ENCODE peak calls at places on chromosome 2, in ten cellular contexts. B is AG10803; J is stimulated activated CD4-positive, alpha-beta T cell treated with anti-CD3 and anti-CD28 coated beads, Interleukin-12 subunit alpha, Interleukin-12 subunit beta, amount 100 ng/mL, for 4 hours; V is neural crest cell; I is activated CD4-positive, CD25-positive, alpha-beta regulatory T cell; K is NT2/D1; D is CD4-positive, CD25-positive, alpha-beta regulatory T cell; H is fibroblast of gingiva; C is H7; T is T1000. G is an unnamed sample.

GRCh38 chr2:68423966-68424650 is 43.0 kb downstream of the FBXO48 start:
- DNase-seq in B (no peak), J (no peak), V (no peak), I (no peak), K (no peak), D (no peak), H (no peak), C (no peak), T (no peak), G (no peak)

GRCh38 chr2:199431748-199432213 is 26.0 kb downstream of the SATB2 start:
- DNase-seq in B (no peak), J (no peak), V (no peak), I (no peak), K (no peak), D (no peak), H (no peak), C (peak; percentile 12), T (no peak), G (no peak)

GRCh38 chr2:186349508-186349907 is 136.6 kb upstream of the ZC3H15 start:
- DNase-seq in B (peak; percentile 65), J (no peak), V (no peak), I (no peak), K (no peak), D (no peak), H (peak; percentile 85), C (no peak), T (no peak), G (peak; percentile 32)

GRCh38 chr2:38497670-38498037 is 105.1 kb downstream of the HNRNPLL start:
- DNase-seq in B (no peak), J (no peak), V (no peak), I (no peak), K (no peak), D (no peak), H (no peak), C (no peak), T (no peak), G (no peak)

GRCh38 chr2:100173907-100174525 is 31.6 kb upstream of the AFF3 start:
- DNase-seq in B (peak; percentile 72), J (no peak), V (no peak), I (no peak), K (no peak), D (no peak), H (no peak), C (no peak), T (no peak), G (no peak)

GRCh38 chr2:211113294-211114175 is 557.1 kb downstream of the CPS1 start:
- DNase-seq in B (no peak), J (no peak), V (no peak), I (no peak), K (no peak), D (no peak), H (no peak), C (no peak), T (no peak), G (no peak)

GRCh38 chr2:56687169-56687568 is 503.4 kb downstream of the CCDC85A start:
- DNase-seq in B (no peak), J (no peak), V (no peak), I (no peak), K (no peak), D (no peak), H (no peak), C (no peak), T (no peak), G (no peak)

GRCh38 chr2:192151848-192152247 is 42.9 kb downstream of the TMEFF2 start:
- DNase-seq in B (peak; percentile 80), J (no peak), V (no peak), I (no peak), K (no peak), D (no peak), H (no peak), C (no peak), T (no peak), G (peak; percentile 12)

GRCh38 chr2:25851740-25852503 is 26.4 kb downstream of the ASXL2 start:
- DNase-seq in B (peak; percentile 88), J (peak; percentile 4), V (no peak), I (no peak), K (no peak), D (peak; percentile 32), H (peak; percentile 76), C (peak; percentile 30), T (no peak), G (peak; percentile 93)

GRCh38 chr2:229980440-229981184 is 58.3 kb downstream of the FBXO36 start:
- DNase-seq in B (peak; percentile 53), J (no peak), V (no peak), I (no peak), K (no peak), D (no peak), H (peak; percentile 50), C (peak; percentile 53), T (no peak), G (peak; percentile 8)